ENCODE peak calls at places on chromosomes 4 and X, in six cellular contexts. One of them, this sample, is unnamed.

GRCh38 chr4:145279122-145279960 is 99.0 kb upstream of the OTUD4 start:
- DNase-seq in GM04504: peak; percentile 55
- DNase-seq in foreskin fibroblast: peak; percentile 76
- DNase-seq in activated CD4-positive, alpha-beta T cell treated with anti-CD3 and anti-CD28 coated beads for 24 hours: no peak
- DNase-seq in GM13976: no peak
- DNase-seq in DMS 273 treated with DMSO at 0.1 percent for 48 hours: peak; percentile 34
- DNase-seq in this sample: no peak

GRCh38 chr4:108849611-108850406 is 87.0 kb upstream of the ETNPPL start:
- DNase-seq in GM04504: no peak
- DNase-seq in foreskin fibroblast: peak; percentile 77
- DNase-seq in activated CD4-positive, alpha-beta T cell treated with anti-CD3 and anti-CD28 coated beads for 24 hours: no peak
- DNase-seq in GM13976: no peak
- DNase-seq in DMS 273 treated with DMSO at 0.1 percent for 48 hours: no peak
- DNase-seq in this sample: no peak

GRCh38 chrX:51494409-51494808 is 2.0 kb downstream of the NUDT11 start:
- DNase-seq in GM04504: no peak
- DNase-seq in foreskin fibroblast: peak; percentile 24
- DNase-seq in activated CD4-positive, alpha-beta T cell treated with anti-CD3 and anti-CD28 coated beads for 24 hours: no peak
- DNase-seq in GM13976: no peak
- DNase-seq in DMS 273 treated with DMSO at 0.1 percent for 48 hours: no peak
- DNase-seq in this sample: no peak

GRCh38 chr4:118994030-118994429 is 105.4 kb downstream of the SYNPO2 start:
- DNase-seq in GM04504: no peak
- DNase-seq in foreskin fibroblast: peak; percentile 66
- DNase-seq in activated CD4-positive, alpha-beta T cell treated with anti-CD3 and anti-CD28 coated beads for 24 hours: no peak
- DNase-seq in GM13976: no peak
- DNase-seq in DMS 273 treated with DMSO at 0.1 percent for 48 hours: no peak
- DNase-seq in this sample: no peak

GRCh38 chr4:161133877-161134276 is 1029.9 kb downstream of the FSTL5 start:
- DNase-seq in GM04504: no peak
- DNase-seq in foreskin fibroblast: no peak
- DNase-seq in activated CD4-positive, alpha-beta T cell treated with anti-CD3 and anti-CD28 coated beads for 24 hours: no peak
- DNase-seq in GM13976: no peak
- DNase-seq in DMS 273 treated with DMSO at 0.1 percent for 48 hours: no peak
- DNase-seq in this sample: no peak

GRCh38 chrX:154013614-154014360 is 5.9 kb downstream of the IRAK1 start:
- DNase-seq in GM04504: no peak
- DNase-seq in foreskin fibroblast: peak; percentile 67
- DNase-seq in activated CD4-positive, alpha-beta T cell treated with anti-CD3 and anti-CD28 coated beads for 24 hours: peak; percentile 32
- DNase-seq in GM13976: peak; percentile 75
- DNase-seq in DMS 273 treated with DMSO at 0.1 percent for 48 hours: no peak
- DNase-seq in this sample: no peak

GRCh38 chr4:82899339-82899738 is 1.2 kb upstream of the THAP9 start:
- DNase-seq in GM04504: no peak
- DNase-seq in foreskin fibroblast: no peak
- DNase-seq in activated CD4-positive, alpha-beta T cell treated with anti-CD3 and anti-CD28 coated beads for 24 hours: no peak
- DNase-seq in GM13976: no peak
- DNase-seq in DMS 273 treated with DMSO at 0.1 percent for 48 hours: no peak
- DNase-seq in this sample: no peak

GRCh38 chr4:84254537-84254936 is 244.6 kb downstream of the NKX6-1 start:
- DNase-seq in GM04504: no peak
- DNase-seq in foreskin fibroblast: no peak
- DNase-seq in activated CD4-positive, alpha-beta T cell treated with anti-CD3 and anti-CD28 coated beads for 24 hours: no peak
- DNase-seq in GM13976: no peak
- DNase-seq in DMS 273 treated with DMSO at 0.1 percent for 48 hours: no peak
- DNase-seq in this sample: no peak

GRCh38 chr4:37244583-37245390 is at the start of gene NWD2:
- DNase-seq in GM04504: no peak
- DNase-seq in foreskin fibroblast: no peak
- DNase-seq in activated CD4-positive, alpha-beta T cell treated with anti-CD3 and anti-CD28 coated beads for 24 hours: no peak
- DNase-seq in GM13976: peak; percentile 35
- DNase-seq in DMS 273 treated with DMSO at 0.1 percent for 48 hours: peak; percentile 26
- DNase-seq in this sample: no peak

GRCh38 chr4:156293657-156294297 is 340.1 kb upstream of the CTSO start:
- DNase-seq in GM04504: no peak
- DNase-seq in foreskin fibroblast: peak; percentile 88
- DNase-seq in activated CD4-positive, alpha-beta T cell treated with anti-CD3 and anti-CD28 coated beads for 24 hours: no peak
- DNase-seq in GM13976: no peak
- DNase-seq in DMS 273 treated with DMSO at 0.1 percent for 48 hours: no peak
- DNase-seq in this sample: no peak

GRCh38 chrX:153726286-153727107 is 1.8 kb downstream of the ABCD1 start:
- DNase-seq in GM04504: no peak
- DNase-seq in foreskin fibroblast: peak; percentile 73
- DNase-seq in activated CD4-positive, alpha-beta T cell treated with anti-CD3 and anti-CD28 coated beads for 24 hours: no peak
- DNase-seq in GM13976: peak; percentile 85
- DNase-seq in DMS 273 treated with DMSO at 0.1 percent for 48 hours: peak; percentile 47
- DNase-seq in this sample: peak; percentile 71

This sample was measured in left cardiac atrium.